ENCODE peak calls at places on chromosomes 11 and 22, in six cellular contexts. I, Q, R, S, H and K are unnamed samples.

GRCh38 chr11:34773826-34774225 is 142.4 kb downstream of the APIP start:
- DNase-seq in I (no peak), Q (no peak), R (no peak), S (no peak), H (no peak), K (no peak)

GRCh38 chr11:44784784-44785183 is 58.0 kb downstream of the TSPAN18 start:
- DNase-seq in I (no peak), Q (no peak), R (no peak), S (no peak), H (no peak), K (no peak)

GRCh38 chr22:46842606-46843005 is 80.2 kb downstream of the TBC1D22A start:
- DNase-seq in I (no peak), Q (no peak), R (no peak), S (no peak), H (no peak), K (no peak)

GRCh38 chr11:35419713-35420333 is 465 bp upstream of the SLC1A2 start:
- DNase-seq in I (no peak), Q (no peak), R (no peak), S (no peak), H (no peak), K (no peak)

GRCh38 chr11:133957926-133958325 is 1.2 kb upstream of the IGSF9B start:
- DNase-seq in I (no peak), Q (no peak), R (no peak), S (no peak), H (no peak), K (no peak)

GRCh38 chr11:36281850-36282249 is 7.4 kb downstream of the COMMD9 start:
- DNase-seq in I (no peak), Q (no peak), R (no peak), S (no peak), H (no peak), K (no peak)

GRCh38 chr11:88398372-88399140 is 61.0 kb upstream of the CTSC start:
- DNase-seq in I (no peak), Q (no peak), R (no peak), S (no peak), H (no peak), K (no peak)

GRCh38 chr22:47152938-47153337 is 390.5 kb downstream of the TBC1D22A start:
- DNase-seq in I (no peak), Q (no peak), R (no peak), S (no peak), H (no peak), K (no peak)

GRCh38 chr22:49565516-49565855 is 262.2 kb downstream of the BRD1 start:
- DNase-seq in I (no peak), Q (no peak), R (peak; percentile 9), S (no peak), H (no peak), K (no peak)

GRCh38 chr22:37285937-37286336 is 3.6 kb downstream of the CYTH4 start:
- DNase-seq in I (no peak), Q (no peak), R (no peak), S (no peak), H (no peak), K (no peak)

GRCh38 chr22:37283393-37283937 is 1.2 kb downstream of the CYTH4 start:
- DNase-seq in I (peak; percentile 54), Q (peak; percentile 58), R (no peak), S (no peak), H (no peak), K (no peak)

GRCh38 chr22:37284807-37285355 is 2.6 kb downstream of the CYTH4 start:
- DNase-seq in I (peak; percentile 60), Q (peak; percentile 76), R (no peak), S (no peak), H (no peak), K (no peak)

GRCh38 chr22:37282385-37282677 is at the start of gene CYTH4:
- DNase-seq in I (peak; percentile 82), Q (peak; percentile 76), R (no peak), S (no peak), H (peak; percentile 38), K (no peak)

GRCh38 chr22:37284126-37284806 is 2.0 kb downstream of the CYTH4 start:
- DNase-seq in I (no peak), Q (no peak), R (no peak), S (no peak), H (no peak), K (no peak)
- H3K4me1 ChIP-seq in I (peaks cover 47% of the 10 kb centered on the region), Q (no peaks in the 10 kb centered on the region), R (no peaks in the 10 kb centered on the region), S (no peaks in the 10 kb centered on the region), H (peaks cover 2% of the 10 kb centered on the region), K (peaks cover 21% of the 10 kb centered on the region)

GRCh38 chr11:1766719-1767398 is 3.1 kb upstream of the CTSD start:
- DNase-seq in I (peak; percentile 13), Q (no peak), R (no peak), S (no peak), H (no peak), K (no peak)
- H3K4me1 ChIP-seq in I (peaks cover 23% of the 10 kb centered on the region), Q (peaks cover 11% of the 10 kb centered on the region), R (peaks cover 7% of the 10 kb centered on the region), S (peaks cover 12% of the 10 kb centered on the region), H (peaks cover 25% of the 10 kb centered on the region), K (peaks cover 4% of the 10 kb centered on the region)

GRCh38 chr11:57422669-57423068 is 4.3 kb downstream of the SLC43A3 start:
- DNase-seq in I (no peak), Q (no peak), R (no peak), S (no peak), H (no peak), K (no peak)
- H3K4me1 ChIP-seq in I (peaks cover 31% of the 10 kb centered on the region), Q (peaks cover 39% of the 10 kb centered on the region), R (no peaks in the 10 kb centered on the region), S (peaks cover 19% of the 10 kb centered on the region), H (peaks cover 34% of the 10 kb centered on the region), K (peaks cover 11% of the 10 kb centered on the region)

DNA sequence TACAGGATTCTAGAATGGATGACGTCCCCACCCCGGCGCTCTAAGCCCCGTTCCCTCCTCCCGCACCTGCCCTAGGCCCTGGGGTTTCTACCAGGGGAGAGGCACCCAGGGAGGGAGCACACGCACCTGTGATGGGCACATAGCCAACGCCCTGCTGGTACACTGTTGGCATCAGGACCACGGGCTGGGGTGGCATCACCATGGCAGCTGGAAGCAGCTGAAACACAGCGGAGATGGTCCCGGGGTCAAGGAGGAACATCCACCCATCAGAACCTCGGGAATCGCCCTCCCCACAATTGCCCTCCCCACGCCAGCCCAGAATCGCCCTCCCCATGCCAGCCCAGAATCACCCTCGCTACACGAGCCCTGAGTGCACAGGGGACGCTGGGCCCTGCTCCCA is 23.6 kb downstream of the TOLLIP start:
- DNase-seq in I (no peak), Q (peak; percentile 20), R (no peak), S (no peak), H (no peak), K (no peak)
- H3K4me1 ChIP-seq in I (no peaks in the 10 kb centered on the region), Q (peaks cover 9% of the 10 kb centered on the region), R (no peaks in the 10 kb centered on the region), S (no peaks in the 10 kb centered on the region), H (no peaks in the 10 kb centered on the region), K (no peaks in the 10 kb centered on the region)

GRCh38 chr11:47467372-47467771 is 18.4 kb upstream of the RAPSN start:
- DNase-seq in I (no peak), Q (no peak), R (no peak), S (no peak), H (no peak), K (no peak)

GRCh38 chr11:47466701-47467250 is 17.8 kb upstream of the RAPSN start:
- DNase-seq in I (no peak), Q (peak; percentile 62), R (no peak), S (peak; percentile 76), H (no peak), K (no peak)

GRCh38 chr11:47469411-47470179 is 20.7 kb upstream of the RAPSN start:
- DNase-seq in I (no peak), Q (no peak), R (no peak), S (no peak), H (no peak), K (no peak)

GRCh38 chr11:47468598-47469214 is 19.8 kb upstream of the RAPSN start:
- DNase-seq in I (no peak), Q (no peak), R (no peak), S (no peak), H (no peak), K (no peak)

GRCh38 chr11:47470671-47471070 is 21.7 kb upstream of the RAPSN start:
- DNase-seq in I (no peak), Q (no peak), R (no peak), S (no peak), H (no peak), K (no peak)
- H3K4me1 ChIP-seq in I (no peaks in the 10 kb centered on the region), Q (peaks cover 20% of the 10 kb centered on the region), R (peaks cover 5% of the 10 kb centered on the region), S (peaks cover 11% of the 10 kb centered on the region), H (no peaks in the 10 kb centered on the region), K (peaks cover 38% of the 10 kb centered on the region)

GRCh38 chr11:63911440-63911839 is 5.5 kb downstream of the RCOR2 start:
- DNase-seq in I (no peak), Q (no peak), R (no peak), S (no peak), H (no peak), K (no peak)

GRCh38 chr11:63907808-63908530 is 9.0 kb downstream of the RCOR2 start:
- DNase-seq in I (no peak), Q (no peak), R (no peak), S (no peak), H (peak; percentile 13), K (no peak)

GRCh38 chr11:63908631-63909491 is 8.1 kb downstream of the RCOR2 start:
- DNase-seq in I (no peak), Q (peak; percentile 59), R (no peak), S (peak; percentile 78), H (no peak), K (no peak)

GRCh38 chr11:63910605-63911195 is 6.3 kb downstream of the RCOR2 start:
- DNase-seq in I (no peak), Q (no peak), R (no peak), S (no peak), H (no peak), K (no peak)

DNA sequence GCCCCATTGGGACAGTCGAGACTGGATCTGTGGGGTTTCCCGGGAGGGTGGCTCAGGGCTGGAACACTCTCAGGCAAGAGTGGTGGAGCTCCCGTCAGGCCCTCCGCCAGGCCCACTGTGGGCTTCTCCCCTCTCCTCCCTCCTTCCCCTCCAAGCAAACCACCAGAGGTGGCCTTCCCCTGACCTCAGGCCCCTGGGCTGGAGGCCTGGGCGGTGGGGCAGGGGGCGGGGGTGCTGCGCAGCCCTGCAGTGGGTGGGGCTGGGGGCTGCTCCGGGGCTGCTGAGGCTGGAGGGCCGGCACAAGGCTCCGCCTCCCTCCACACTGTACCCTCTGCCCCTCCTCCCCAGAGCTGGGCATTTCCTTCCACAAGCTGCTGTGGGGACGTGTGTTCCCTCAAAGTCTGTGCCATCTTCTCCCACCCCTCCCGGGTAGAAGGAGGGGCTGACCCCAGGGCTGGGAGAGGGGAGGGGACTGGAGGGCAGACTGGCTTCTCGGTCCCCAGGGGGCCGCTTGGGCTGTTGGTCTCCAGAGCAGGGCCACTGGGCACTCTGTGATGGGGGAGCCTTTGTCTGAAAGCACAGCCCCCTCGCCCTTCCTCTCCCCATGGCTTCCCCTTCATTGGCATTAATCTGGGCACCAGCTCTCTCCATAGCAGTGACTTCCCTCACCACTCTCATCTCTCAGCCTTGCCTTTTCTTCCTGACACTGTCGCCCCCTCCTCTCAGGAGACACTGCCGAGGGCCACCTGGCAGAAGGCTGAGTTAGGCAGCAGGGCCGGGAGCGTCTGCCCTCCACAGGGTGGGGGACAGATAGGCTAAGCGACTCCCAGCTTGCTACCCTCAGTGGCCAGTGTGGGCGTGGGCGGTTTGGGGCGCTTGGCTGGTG is 7.1 kb downstream of the RCOR2 start:
- DNase-seq in I (no peak), Q (no peak), R (no peak), S (no peak), H (no peak), K (no peak)
- H3K4me1 ChIP-seq in I (no peaks in the 10 kb centered on the region), Q (peaks cover 3% of the 10 kb centered on the region), R (peaks cover 5% of the 10 kb centered on the region), S (peaks cover 9% of the 10 kb centered on the region), H (no peaks in the 10 kb centered on the region), K (peaks cover 40% of the 10 kb centered on the region)